ENCODE peak calls at places on chromosomes 3 and 15, in four cellular contexts. One of them, this sample, is unnamed.

GRCh38 chr3:105758451-105758850 is 110.4 kb downstream of the CBLB start:
- DNase-seq in H9: no peak
- DNase-seq in SK-N-DZ: no peak
- DNase-seq in NCI-H1694: no peak
- DNase-seq in this sample: peak

GRCh38 chr15:68407141-68407885 is 24.6 kb downstream of the ITGA11 start:
- DNase-seq in H9: no peak
- DNase-seq in SK-N-DZ: no peak
- DNase-seq in NCI-H1694: no peak
- DNase-seq in this sample: peak

GRCh38 chr15:82040862-82041261 is 5.0 kb downstream of the MEX3B start:
- DNase-seq in H9: peak
- DNase-seq in SK-N-DZ: peak
- DNase-seq in NCI-H1694: peak
- DNase-seq in this sample: peak

GRCh38 chr15:58433597-58434333 is 2.0 kb downstream of the LIPC start:
- DNase-seq in H9: no peak
- DNase-seq in SK-N-DZ: no peak
- DNase-seq in NCI-H1694: no peak
- DNase-seq in this sample: no peak

GRCh38 chr3:14941871-14942270 is 5.5 kb upstream of the NR2C2 start:
- DNase-seq in H9: no peak
- DNase-seq in SK-N-DZ: no peak
- DNase-seq in NCI-H1694: no peak
- DNase-seq in this sample: no peak

GRCh38 chr3:13034109-13034800 is 39.0 kb downstream of the IQSEC1 start:
- DNase-seq in H9: no peak
- DNase-seq in SK-N-DZ: no peak
- DNase-seq in NCI-H1694: no peak
- DNase-seq in this sample: no peak

GRCh38 chr3:195764961-195765706 is 44.4 kb downstream of the MUC20 start:
- DNase-seq in H9: no peak
- DNase-seq in SK-N-DZ: no peak
- DNase-seq in NCI-H1694: no peak
- DNase-seq in this sample: no peak

GRCh38 chr3:72634128-72634527 is 214.1 kb downstream of the SHQ1 start:
- DNase-seq in H9: no peak
- DNase-seq in SK-N-DZ: no peak
- DNase-seq in NCI-H1694: no peak
- DNase-seq in this sample: no peak

GRCh38 chr3:151839313-151839631 is 25.4 kb downstream of the AADAC start:
- DNase-seq in H9: no peak
- DNase-seq in SK-N-DZ: no peak
- DNase-seq in NCI-H1694: no peak
- DNase-seq in this sample: no peak

GRCh38 chr3:53493997-53494791 is at the start of gene CACNA1D:
- DNase-seq in H9: peak
- DNase-seq in SK-N-DZ: no peak
- DNase-seq in NCI-H1694: no peak
- DNase-seq in this sample: peak

GRCh38 chr3:100697723-100698285 is 11.5 kb upstream of the TFG start:
- DNase-seq in H9: no peak
- DNase-seq in SK-N-DZ: no peak
- DNase-seq in NCI-H1694: no peak
- DNase-seq in this sample: no peak

GRCh38 chr3:45048244-45048643 is 22.1 kb downstream of the CLEC3B start:
- DNase-seq in H9: no peak
- DNase-seq in SK-N-DZ: no peak
- DNase-seq in NCI-H1694: no peak
- DNase-seq in this sample: no peak

GRCh38 chr3:131922356-131922755 is 112.5 kb downstream of the CPNE4 start:
- DNase-seq in H9: no peak
- DNase-seq in SK-N-DZ: no peak
- DNase-seq in NCI-H1694: no peak
- DNase-seq in this sample: no peak

GRCh38 chr15:31870336-31871158 is 159.8 kb upstream of the CHRNA7 start:
- DNase-seq in H9: peak
- DNase-seq in SK-N-DZ: peak
- DNase-seq in NCI-H1694: peak
- DNase-seq in this sample: peak

This sample was measured in islet precursor cell.